ENCODE peak calls at places on chromosomes 3 and 15, in six cellular contexts. One of them, this sample, is unnamed.

GRCh38 chr3:8455451-8456117 is 46.0 kb upstream of the LMCD1 start:
- DNase-seq in coronary artery: no peak
- DNase-seq in IMR-90: no peak
- DNase-seq in progenitor cell of endocrine pancreas: no peak
- DNase-seq in fibroblast of lung: no peak
- DNase-seq in fibroblast of the aortic adventitia: peak; percentile 41
- DNase-seq in this sample: no peak

GRCh38 chr15:66948294-66948693 is 117.1 kb upstream of the SMAD3 start:
- DNase-seq in IMR-90: peak; percentile 50
- DNase-seq in coronary artery: peak; percentile 40
- DNase-seq in fibroblast of the aortic adventitia: peak; percentile 45
- DNase-seq in fibroblast of lung: peak; percentile 63
- DNase-seq in progenitor cell of endocrine pancreas: no peak
- DNase-seq in this sample: no peak

GRCh38 chr15:89332446-89332845 is 2.2 kb downstream of the POLG start:
- DNase-seq in fibroblast of lung: peak; percentile 17
- DNase-seq in IMR-90: peak; percentile 10
- DNase-seq in fibroblast of the aortic adventitia: peak; percentile 20
- DNase-seq in coronary artery: no peak
- DNase-seq in progenitor cell of endocrine pancreas: no peak
- DNase-seq in this sample: no peak

GRCh38 chr3:52829906-52830463 is 487 bp downstream of the ITIH4 start:
- DNase-seq in coronary artery: no peak
- DNase-seq in fibroblast of the aortic adventitia: no peak
- DNase-seq in IMR-90: no peak
- DNase-seq in fibroblast of lung: no peak
- DNase-seq in progenitor cell of endocrine pancreas: no peak
- DNase-seq in this sample: no peak

GRCh38 chr3:44555753-44556152 is 760 bp downstream of the ZKSCAN7 start:
- DNase-seq in fibroblast of lung: peak; percentile 6
- DNase-seq in progenitor cell of endocrine pancreas: no peak
- DNase-seq in fibroblast of the aortic adventitia: no peak
- DNase-seq in IMR-90: peak; percentile 18
- DNase-seq in coronary artery: no peak
- DNase-seq in this sample: no peak

GRCh38 chr3:98731720-98732238 is 31.4 kb upstream of the ST3GAL6 start:
- DNase-seq in fibroblast of lung: no peak
- DNase-seq in progenitor cell of endocrine pancreas: no peak
- DNase-seq in coronary artery: no peak
- DNase-seq in IMR-90: no peak
- DNase-seq in fibroblast of the aortic adventitia: no peak
- DNase-seq in this sample: no peak

GRCh38 chr3:30112904-30113484 is 493.4 kb upstream of the TGFBR2 start:
- DNase-seq in progenitor cell of endocrine pancreas: no peak
- DNase-seq in fibroblast of the aortic adventitia: peak; percentile 81
- DNase-seq in IMR-90: peak; percentile 59
- DNase-seq in coronary artery: no peak
- DNase-seq in fibroblast of lung: peak; percentile 76
- DNase-seq in this sample: no peak

GRCh38 chr3:86563358-86563970 is 427.5 kb downstream of the VGLL3 start:
- DNase-seq in coronary artery: no peak
- DNase-seq in progenitor cell of endocrine pancreas: no peak
- DNase-seq in fibroblast of the aortic adventitia: peak; percentile 51
- DNase-seq in IMR-90: peak; percentile 47
- DNase-seq in fibroblast of lung: peak; percentile 60
- DNase-seq in this sample: no peak

GRCh38 chr3:114424337-114424736 is 130.5 kb downstream of the TIGIT start:
- DNase-seq in fibroblast of the aortic adventitia: no peak
- DNase-seq in progenitor cell of endocrine pancreas: no peak
- DNase-seq in coronary artery: no peak
- DNase-seq in IMR-90: no peak
- DNase-seq in fibroblast of lung: no peak
- DNase-seq in this sample: no peak

GRCh38 chr15:66703540-66703941 is 1.5 kb downstream of the SMAD6 start:
- DNase-seq in fibroblast of the aortic adventitia: no peak
- DNase-seq in fibroblast of lung: peak; percentile 39
- DNase-seq in progenitor cell of endocrine pancreas: no peak
- DNase-seq in coronary artery: no peak
- DNase-seq in IMR-90: peak; percentile 55
- DNase-seq in this sample: peak; percentile 26

GRCh38 chr3:150613709-150614480 is 10.8 kb downstream of the SELENOT start:
- DNase-seq in fibroblast of the aortic adventitia: no peak
- DNase-seq in IMR-90: no peak
- DNase-seq in coronary artery: no peak
- DNase-seq in progenitor cell of endocrine pancreas: no peak
- DNase-seq in fibroblast of lung: no peak
- DNase-seq in this sample: no peak

GRCh38 chr3:173078525-173078924 is 62.5 kb downstream of the SPATA16 start:
- DNase-seq in progenitor cell of endocrine pancreas: no peak
- DNase-seq in IMR-90: no peak
- DNase-seq in fibroblast of lung: no peak
- DNase-seq in coronary artery: no peak
- DNase-seq in fibroblast of the aortic adventitia: no peak
- DNase-seq in this sample: no peak

GRCh38 chr15:92184142-92184541 is 209.5 kb upstream of the ST8SIA2 start:
- DNase-seq in IMR-90: no peak
- DNase-seq in coronary artery: no peak
- DNase-seq in fibroblast of the aortic adventitia: no peak
- DNase-seq in fibroblast of lung: no peak
- DNase-seq in progenitor cell of endocrine pancreas: no peak
- DNase-seq in this sample: no peak

GRCh38 chr15:101520395-101520794 is 30.9 kb upstream of the PCSK6 start:
- DNase-seq in fibroblast of lung: no peak
- DNase-seq in progenitor cell of endocrine pancreas: no peak
- DNase-seq in IMR-90: no peak
- DNase-seq in coronary artery: no peak
- DNase-seq in fibroblast of the aortic adventitia: no peak
- DNase-seq in this sample: no peak

GRCh38 chr3:187088701-187089100 is 50.6 kb downstream of the RPL39L start:
- DNase-seq in coronary artery: no peak
- DNase-seq in fibroblast of the aortic adventitia: no peak
- DNase-seq in IMR-90: no peak
- DNase-seq in fibroblast of lung: no peak
- DNase-seq in progenitor cell of endocrine pancreas: no peak
- DNase-seq in this sample: no peak

GRCh38 chr3:186618318-186618938 is 5.6 kb downstream of the AHSG start:
- DNase-seq in fibroblast of lung: no peak
- DNase-seq in IMR-90: no peak
- DNase-seq in coronary artery: no peak
- DNase-seq in fibroblast of the aortic adventitia: no peak
- DNase-seq in progenitor cell of endocrine pancreas: no peak
- DNase-seq in this sample: no peak

GRCh38 chr3:179156775-179157174 is 8.6 kb downstream of the PIK3CA start:
- DNase-seq in IMR-90: no peak
- DNase-seq in coronary artery: no peak
- DNase-seq in progenitor cell of endocrine pancreas: no peak
- DNase-seq in fibroblast of lung: no peak
- DNase-seq in fibroblast of the aortic adventitia: no peak
- DNase-seq in this sample: no peak

GRCh38 chr3:66401578-66402382 is 99.0 kb downstream of the LRIG1 start:
- DNase-seq in fibroblast of lung: no peak
- DNase-seq in IMR-90: no peak
- DNase-seq in coronary artery: peak; percentile 71
- DNase-seq in fibroblast of the aortic adventitia: no peak
- DNase-seq in progenitor cell of endocrine pancreas: no peak
- DNase-seq in this sample: no peak

GRCh38 chr3:48926425-48927392 is 8.1 kb downstream of the ARIH2 start:
- DNase-seq in progenitor cell of endocrine pancreas: no peak
- DNase-seq in coronary artery: no peak
- DNase-seq in IMR-90: no peak
- DNase-seq in fibroblast of lung: no peak
- DNase-seq in fibroblast of the aortic adventitia: peak; percentile 53
- DNase-seq in this sample: no peak

GRCh38 chr15:43249699-43250203 is 17.0 kb downstream of the TGM5 start:
- DNase-seq in IMR-90: peak; percentile 76
- DNase-seq in fibroblast of the aortic adventitia: peak; percentile 52
- DNase-seq in progenitor cell of endocrine pancreas: no peak
- DNase-seq in fibroblast of lung: peak; percentile 50
- DNase-seq in coronary artery: no peak
- DNase-seq in this sample: no peak

GRCh38 chr3:115858995-115859807 is 235.9 kb downstream of the GAP43 start:
- DNase-seq in fibroblast of the aortic adventitia: no peak
- DNase-seq in IMR-90: no peak
- DNase-seq in progenitor cell of endocrine pancreas: no peak
- DNase-seq in coronary artery: no peak
- DNase-seq in fibroblast of lung: no peak
- DNase-seq in this sample: no peak

GRCh38 chr3:115862099-115862498 is 238.8 kb downstream of the GAP43 start:
- DNase-seq in fibroblast of lung: no peak
- DNase-seq in fibroblast of the aortic adventitia: no peak
- DNase-seq in progenitor cell of endocrine pancreas: no peak
- DNase-seq in IMR-90: no peak
- DNase-seq in coronary artery: no peak
- DNase-seq in this sample: no peak

GRCh38 chr3:115862824-115863223 is 239.5 kb downstream of the GAP43 start:
- DNase-seq in progenitor cell of endocrine pancreas: no peak
- DNase-seq in IMR-90: no peak
- DNase-seq in coronary artery: no peak
- DNase-seq in fibroblast of the aortic adventitia: no peak
- DNase-seq in fibroblast of lung: no peak
- DNase-seq in this sample: no peak

GRCh38 chr3:115860766-115861165 is 237.5 kb downstream of the GAP43 start:
- DNase-seq in IMR-90: no peak
- DNase-seq in coronary artery: no peak
- DNase-seq in fibroblast of the aortic adventitia: no peak
- DNase-seq in progenitor cell of endocrine pancreas: no peak
- DNase-seq in fibroblast of lung: no peak
- DNase-seq in this sample: no peak

GRCh38 chr3:115861166-115861733 is 237.9 kb downstream of the GAP43 start:
- DNase-seq in fibroblast of the aortic adventitia: no peak
- DNase-seq in IMR-90: no peak
- DNase-seq in progenitor cell of endocrine pancreas: no peak
- DNase-seq in coronary artery: no peak
- DNase-seq in fibroblast of lung: no peak
- DNase-seq in this sample: no peak
- TF ChIP-seq CTCF in fibroblast of the aortic adventitia: peak; percentile 15
- TF ChIP-seq CTCF in IMR-90: no peak
- TF ChIP-seq CTCF in progenitor cell of endocrine pancreas: peak; percentile 55
- TF ChIP-seq CTCF in coronary artery: no peak
- TF ChIP-seq CTCF in fibroblast of lung: no peak
- TF ChIP-seq CTCF in this sample: no peak

DNA sequence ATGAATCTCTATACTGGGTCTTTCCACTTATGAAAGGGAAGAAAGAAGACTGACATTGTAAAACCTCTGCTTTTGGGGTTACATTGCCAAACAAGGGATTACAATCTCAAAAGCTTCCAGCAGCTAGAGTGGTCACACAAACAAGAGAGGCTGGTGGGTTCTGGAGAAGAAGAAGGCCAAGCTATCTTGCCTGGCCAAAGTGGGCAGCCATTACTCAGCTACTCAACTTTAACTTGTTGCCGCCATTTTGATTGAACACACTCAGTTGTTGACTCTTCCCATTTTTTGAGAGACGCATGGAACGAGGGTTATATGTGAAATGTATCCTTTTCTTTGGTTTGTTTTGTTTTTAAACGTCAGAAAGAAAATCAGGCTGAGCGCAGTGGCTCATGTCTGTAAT is 50.9 kb downstream of the BHLHE40 start:
- DNase-seq in progenitor cell of endocrine pancreas: no peak
- DNase-seq in IMR-90: no peak
- DNase-seq in coronary artery: no peak
- DNase-seq in fibroblast of the aortic adventitia: no peak
- DNase-seq in fibroblast of lung: no peak
- DNase-seq in this sample: no peak
- TF ChIP-seq CTCF in progenitor cell of endocrine pancreas: no peak
- TF ChIP-seq CTCF in IMR-90: no peak
- TF ChIP-seq CTCF in coronary artery: no peak
- TF ChIP-seq CTCF in fibroblast of the aortic adventitia: no peak
- TF ChIP-seq CTCF in fibroblast of lung: no peak
- TF ChIP-seq CTCF in this sample: no peak

GRCh38 chr3:10992017-10992945 is at the start of gene SLC6A1:
- DNase-seq in fibroblast of the aortic adventitia: no peak
- DNase-seq in coronary artery: no peak
- DNase-seq in fibroblast of lung: peak; percentile 3
- DNase-seq in IMR-90: no peak
- DNase-seq in progenitor cell of endocrine pancreas: no peak
- DNase-seq in this sample: no peak
- TF ChIP-seq CTCF in fibroblast of the aortic adventitia: no peak
- TF ChIP-seq CTCF in coronary artery: no peak
- TF ChIP-seq CTCF in fibroblast of lung: no peak
- TF ChIP-seq CTCF in IMR-90: no peak
- TF ChIP-seq CTCF in progenitor cell of endocrine pancreas: peak; percentile 30
- TF ChIP-seq CTCF in this sample: no peak

GRCh38 chr3:58306662-58307286 is 454 bp downstream of the HTD2 start:
- DNase-seq in progenitor cell of endocrine pancreas: peak; percentile 15
- DNase-seq in coronary artery: no peak
- DNase-seq in IMR-90: peak; percentile 30
- DNase-seq in fibroblast of lung: peak; percentile 11
- DNase-seq in fibroblast of the aortic adventitia: no peak
- DNase-seq in this sample: peak; percentile 31
- TF ChIP-seq CTCF in progenitor cell of endocrine pancreas: no peak
- TF ChIP-seq CTCF in coronary artery: no peak
- TF ChIP-seq CTCF in IMR-90: peak; percentile 4
- TF ChIP-seq CTCF in fibroblast of lung: no peak
- TF ChIP-seq CTCF in fibroblast of the aortic adventitia: peak; percentile 34
- TF ChIP-seq CTCF in this sample: no peak